ENCODE peak calls at places on chromosome 9, in four cellular contexts. L is A549, U is pancreas, X is psoas muscle. D is an unnamed sample.

GRCh38 chr9:116501871-116502270 is 185.2 kb upstream of the TRIM32 start:
- DNase-seq in L (peak; percentile 66), U (no peak), X (no peak), D (no peak)

GRCh38 chr9:113892861-113893491 is 16.9 kb downstream of the ZNF618 start:
- DNase-seq in L (no peak), U (no peak), X (no peak), D (no peak)

GRCh38 chr9:35287986-35288515 is 126.2 kb downstream of the UNC13B start:
- DNase-seq in L (no peak), U (no peak), X (no peak), D (no peak)

GRCh38 chr9:110918316-110919054 is 119.8 kb downstream of the LPAR1 start:
- DNase-seq in L (peak; percentile 41), U (no peak), X (no peak), D (no peak)

GRCh38 chr9:76419782-76420380 is 25.7 kb upstream of the RFK start:
- DNase-seq in L (peak; percentile 59), U (no peak), X (no peak), D (no peak)

GRCh38 chr9:95461448-95462381 is 55.1 kb downstream of the PTCH1 start:
- DNase-seq in L (no peak), U (no peak), X (no peak), D (no peak)

GRCh38 chr9:125447202-125447802 is 185.7 kb downstream of the GAPVD1 start:
- DNase-seq in L (no peak), U (no peak), X (no peak), D (no peak)

GRCh38 chr9:70438341-70438924 is 24.0 kb upstream of the KLF9 start:
- DNase-seq in L (peak; percentile 77), U (no peak), X (peak; percentile 50), D (peak; percentile 44)

GRCh38 chr9:36664806-36665205 is 92.1 kb downstream of the MELK start:
- DNase-seq in L (no peak), U (no peak), X (no peak), D (no peak)

GRCh38 chr9:129176786-129177442 is 1.1 kb downstream of the IER5L start:
- DNase-seq in L (peak; percentile 59), U (peak; percentile 84), X (peak; percentile 44), D (peak; percentile 49)

GRCh38 chr9:124293712-124294504 is 36.2 kb downstream of the NEK6 start:
- DNase-seq in L (no peak), U (no peak), X (no peak), D (no peak)

DNA sequence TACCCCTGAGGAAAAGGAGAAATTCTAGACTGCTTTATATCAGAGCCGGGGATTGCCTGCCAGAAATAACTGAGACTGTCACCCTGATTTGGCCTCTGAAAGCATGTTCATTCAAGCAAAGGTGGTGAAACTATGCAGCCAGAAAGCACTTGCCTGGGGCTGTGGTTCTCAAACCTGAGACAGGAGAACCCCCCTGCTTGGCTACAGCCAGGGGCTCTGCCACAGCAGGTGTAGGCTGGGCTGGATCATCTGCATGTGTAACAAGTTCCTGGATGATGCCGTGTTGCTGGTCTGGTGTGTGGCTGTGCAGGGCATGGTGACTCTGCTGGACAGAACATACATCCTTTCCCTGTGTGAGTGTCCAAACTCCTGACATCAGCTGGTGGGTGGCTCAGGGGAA is 157.9 kb downstream of the NXNL2 start:
- DNase-seq in L (no peak), U (no peak), X (no peak), D (no peak)
- H3K4me3 ChIP-seq in L (no peak overlapping the region), U (no peak overlapping the region), X (no peak overlapping the region), D (no peak overlapping the region)

GRCh38 chr9:133579601-133580415 is 29.4 kb downstream of the FAM163B start:
- DNase-seq in L (no peak), U (peak; percentile 47), X (no peak), D (no peak)

GRCh38 chr9:133578524-133579230 is 30.5 kb downstream of the FAM163B start:
- DNase-seq in L (no peak), U (peak; percentile 57), X (no peak), D (no peak)

GRCh38 chr9:133580416-133580738 is 28.8 kb downstream of the FAM163B start:
- DNase-seq in L (no peak), U (no peak), X (no peak), D (no peak)

GRCh38 chr9:133577463-133578112 is 31.6 kb downstream of the FAM163B start:
- DNase-seq in L (no peak), U (peak; percentile 28), X (no peak), D (no peak)

DNA sequence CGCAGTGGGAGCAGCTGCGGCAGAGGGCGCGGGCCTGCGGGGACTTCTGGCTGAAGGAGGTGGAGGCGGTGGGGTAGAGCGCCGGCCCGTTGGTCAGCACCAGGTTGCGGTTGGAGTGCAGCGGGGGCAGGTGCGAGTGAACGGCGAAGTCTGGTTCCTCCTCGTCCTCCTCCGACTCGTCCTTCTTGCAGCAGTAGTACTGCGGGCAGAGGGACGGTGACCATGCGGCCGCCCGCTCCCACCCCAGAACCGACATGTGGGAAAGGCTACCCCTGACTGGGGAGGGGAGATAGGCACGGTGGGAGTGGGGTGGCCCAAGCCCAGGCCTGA is 30.0 kb downstream of the FAM163B start:
- DNase-seq in L (no peak), U (no peak), X (no peak), D (no peak)
- H3K4me1 ChIP-seq in L (no peaks in the 10 kb centered on the region), U (no peaks in the 10 kb centered on the region), X (no peaks in the 10 kb centered on the region), D (peaks cover 10% of the 10 kb centered on the region)

DNA sequence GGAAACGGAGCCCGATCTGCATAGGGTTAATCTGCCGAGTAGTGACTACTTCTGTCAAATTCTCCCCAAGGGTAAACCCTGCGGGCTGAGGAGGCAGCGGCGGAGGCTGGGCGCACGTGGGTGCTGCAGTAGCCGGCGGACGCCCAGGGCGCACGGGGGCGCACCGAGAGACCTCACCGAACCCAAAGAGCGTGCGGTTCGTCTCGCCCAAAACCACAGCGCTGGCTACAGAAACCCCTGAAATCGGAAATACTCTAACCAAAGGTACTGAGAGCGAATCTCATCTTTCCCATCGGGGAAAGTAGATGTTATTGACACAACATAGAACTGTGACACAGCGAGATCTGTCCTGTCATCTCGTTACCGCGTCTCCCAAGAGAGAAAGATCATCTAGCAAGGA is 56.0 kb upstream of the SHC3 start:
- DNase-seq in L (peak; percentile 39), U (no peak), X (peak; percentile 15), D (no peak)
- H3K4me3 ChIP-seq in L (peak overlapping the region; percentile 27), U (peak overlapping the region; percentile 5), X (peak overlapping the region; percentile 28), D (no peak overlapping the region)

GRCh38 chr9:136604823-136605525 is 57.7 kb upstream of the EGFL7 start:
- DNase-seq in L (no peak), U (peak; percentile 74), X (no peak), D (peak; percentile 37)
- H3K4me1 ChIP-seq in L (peaks cover 14% of the 10 kb centered on the region), U (no peaks in the 10 kb centered on the region), X (peaks cover 6% of the 10 kb centered on the region), D (peaks cover 7% of the 10 kb centered on the region)

DNA sequence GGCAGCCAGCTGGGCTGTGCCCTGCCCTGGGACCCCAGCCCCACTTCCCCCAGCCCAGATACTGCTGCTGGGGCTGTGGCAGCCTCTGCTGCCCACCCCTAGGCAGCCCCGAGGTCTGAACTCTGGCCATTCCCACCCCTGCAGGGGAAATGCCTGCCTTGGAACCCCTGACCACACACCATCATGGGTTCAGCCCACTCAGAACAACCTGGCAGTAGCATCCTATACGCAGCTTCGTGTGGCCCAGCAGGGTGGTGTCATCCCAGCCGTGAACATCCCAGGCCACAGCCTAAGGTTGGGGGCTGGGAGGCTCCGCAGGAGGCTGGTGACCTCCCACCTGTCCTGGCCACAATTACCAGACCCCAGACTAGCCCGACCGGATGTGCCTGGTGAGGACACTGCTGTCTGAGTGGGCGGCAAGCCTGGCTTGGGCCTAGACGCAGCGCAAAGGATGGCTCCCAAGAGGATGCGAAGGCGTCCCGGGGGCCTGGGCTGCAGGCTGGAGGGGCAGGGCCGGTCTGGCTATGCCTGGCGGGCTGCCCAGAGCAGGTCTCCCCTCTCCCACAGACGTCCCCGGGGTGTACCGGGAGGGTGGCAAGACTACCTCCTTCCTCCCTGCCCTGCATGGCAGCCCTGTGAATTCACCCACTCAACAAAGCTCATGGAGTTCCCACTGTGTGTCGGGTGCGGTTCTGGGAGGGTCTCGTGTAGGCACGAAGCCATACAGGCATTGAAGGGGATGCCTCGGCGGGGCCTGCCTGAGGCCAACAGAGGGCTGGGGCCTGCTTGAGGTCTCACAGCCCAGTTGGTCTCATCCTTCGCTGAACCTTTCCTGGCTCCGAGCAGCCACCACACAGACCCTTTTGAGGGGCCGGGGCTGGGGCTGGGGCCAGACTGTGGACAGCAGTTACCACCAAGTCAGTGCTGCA is 1.5 kb upstream of the SLC34A3 start:
- DNase-seq in L (no peak), U (no peak), X (no peak), D (no peak)
- H3K4me3 ChIP-seq in L (no peak overlapping the region), U (no peak overlapping the region), X (no peak overlapping the region), D (no peak overlapping the region)

GRCh38 chr9:81678088-81678487 is 11.3 kb downstream of the TLE1 start:
- DNase-seq in L (no peak), U (no peak), X (no peak), D (no peak)

GRCh38 chr9:81682177-81682576 is 7.2 kb downstream of the TLE1 start:
- DNase-seq in L (no peak), U (no peak), X (no peak), D (no peak)

GRCh38 chr9:81682797-81683196 is 6.5 kb downstream of the TLE1 start:
- DNase-seq in L (no peak), U (no peak), X (no peak), D (no peak)

GRCh38 chr9:81680006-81680405 is 9.3 kb downstream of the TLE1 start:
- DNase-seq in L (no peak), U (no peak), X (no peak), D (no peak)

GRCh38 chr9:81680506-81680905 is 8.8 kb downstream of the TLE1 start:
- DNase-seq in L (no peak), U (no peak), X (no peak), D (no peak)
- H3K4me1 ChIP-seq in L (peaks cover 52% of the 10 kb centered on the region), U (peaks cover 30% of the 10 kb centered on the region), X (peaks cover 49% of the 10 kb centered on the region), D (no peaks in the 10 kb centered on the region)

GRCh38 chr9:121649476-121650219 is 1.8 kb upstream of the DAB2IP start:
- DNase-seq in L (no peak), U (no peak), X (no peak), D (no peak)

GRCh38 chr9:121651295-121652036 is at the start of gene DAB2IP:
- DNase-seq in L (no peak), U (peak; percentile 76), X (peak; percentile 62), D (peak; percentile 61)

GRCh38 chr9:121652037-121652837 is 803 bp downstream of the DAB2IP start:
- DNase-seq in L (no peak), U (peak; percentile 74), X (peak; percentile 42), D (peak; percentile 32)

GRCh38 chr9:121650220-121651013 is 1.0 kb upstream of the DAB2IP start:
- DNase-seq in L (peak; percentile 62), U (peak; percentile 85), X (peak; percentile 33), D (peak; percentile 73)

DNA sequence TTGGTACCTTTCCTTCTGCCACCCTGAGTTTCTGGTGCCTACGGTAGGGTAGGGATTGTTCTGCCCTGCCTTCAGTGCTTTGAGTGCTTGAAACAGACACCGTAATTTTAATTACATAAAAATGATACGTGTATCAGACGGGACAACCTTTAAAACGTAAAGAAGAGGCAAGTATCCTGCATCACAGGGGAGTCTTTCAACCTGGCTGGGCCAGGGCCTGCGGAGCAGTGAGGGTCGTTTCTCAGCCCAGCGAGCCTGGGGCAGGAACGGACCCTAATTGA is 480 bp upstream of the DAB2IP start:
- DNase-seq in L (no peak), U (no peak), X (no peak), D (no peak)
- H3K4me3 ChIP-seq in L (peak overlapping the region; percentile 88), U (peak overlapping the region; percentile 64), X (peak overlapping the region; percentile 73), D (peak overlapping the region; percentile 56)

DNA sequence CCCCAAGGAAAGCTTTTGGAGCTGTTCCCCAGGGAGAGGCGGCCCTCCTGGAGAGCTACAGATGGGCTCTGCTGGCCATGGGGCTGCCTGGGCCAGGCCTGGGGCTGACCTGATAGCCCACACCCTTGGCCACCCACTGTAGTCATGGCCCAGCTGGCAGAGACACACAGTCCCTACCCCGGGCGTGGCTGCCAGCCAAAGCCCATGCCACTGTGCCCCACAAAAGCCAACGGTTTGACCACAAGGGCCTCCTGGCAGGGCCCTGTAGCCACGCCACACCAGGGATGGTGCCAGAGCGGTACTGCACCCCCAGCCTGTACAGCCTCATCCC is 15.2 kb downstream of the NACC2 start:
- DNase-seq in L (no peak), U (peak; percentile 51), X (peak; percentile 33), D (no peak)
- H3K4me1 ChIP-seq in L (peaks cover 31% of the 10 kb centered on the region), U (peaks cover 6% of the 10 kb centered on the region), X (peaks cover 50% of the 10 kb centered on the region), D (peaks cover 5% of the 10 kb centered on the region)

D was measured in testis.